ENCODE peak calls at places on chromosomes 11 and 22, in four cellular contexts. S is HuH-7, H is glutamatergic neuron, T is ovary. Q is an unnamed sample.

GRCh38 chr11:105878510-105878909 is 143.5 kb downstream of the MSANTD4 start:
- DNase-seq in S (peak), H (no peak), T (no peak), Q (no peak)

GRCh38 chr22:36585841-36586240 is 56.9 kb upstream of the EIF3D start:
- DNase-seq in S (no peak), H (peak), T (no peak), Q (no peak)

GRCh38 chr11:128302425-128303186 is 284.8 kb downstream of the ETS1 start:
- DNase-seq in S (no peak), H (no peak), T (no peak), Q (no peak)

GRCh38 chr22:47965066-47965465 is 1202.6 kb downstream of the TBC1D22A start:
- DNase-seq in S (no peak), H (no peak), T (no peak), Q (no peak)

GRCh38 chr22:49975543-49976389 is 15.2 kb downstream of the PIM3 start:
- DNase-seq in S (no peak), H (peak), T (no peak), Q (peak)

GRCh38 chr11:46361283-46362145 is 14.3 kb downstream of the DGKZ start:
- DNase-seq in S (no peak), H (peak), T (no peak), Q (peak)

GRCh38 chr11:1131033-1131911 is 26.5 kb upstream of the MUC5AC start:
- DNase-seq in S (no peak), H (no peak), T (peak), Q (no peak)

GRCh38 chr11:130095326-130095725 is 25.6 kb downstream of the APLP2 start:
- DNase-seq in S (no peak), H (no peak), T (no peak), Q (no peak)

GRCh38 chr11:63567044-63567840 is 4.1 kb upstream of the PLAAT2 start:
- DNase-seq in S (peak), H (no peak), T (no peak), Q (no peak)

GRCh38 chr22:38316340-38317236 is 645 bp downstream of the CSNK1E start:
- DNase-seq in S (peak), H (peak), T (peak), Q (peak)

GRCh38 chr22:36351921-36352774 is 35.6 kb downstream of the MYH9 start:
- DNase-seq in S (no peak), H (no peak), T (no peak), Q (no peak)

GRCh38 chr11:69277074-69277809 is 16.7 kb upstream of the MYEOV start:
- DNase-seq in S (no peak), H (no peak), T (no peak), Q (peak)

GRCh38 chr11:75096456-75097172 is at the start of gene OR2AT4:
- DNase-seq in S (no peak), H (no peak), T (no peak), Q (no peak)

GRCh38 chr11:87430821-87431220 is 393.1 kb downstream of the TMEM135 start:
- DNase-seq in S (no peak), H (no peak), T (no peak), Q (no peak)

GRCh38 chr22:41330169-41330568 is 28.8 kb downstream of the ZC3H7B start:
- DNase-seq in S (no peak), H (no peak), T (no peak), Q (no peak)

GRCh38 chr11:71244116-71244815 is 8.1 kb downstream of the SHANK2 start:
- DNase-seq in S (no peak), H (no peak), T (no peak), Q (peak)

GRCh38 chr11:134152692-134153091 is 71.1 kb downstream of the NCAPD3 start:
- DNase-seq in S (no peak), H (no peak), T (peak), Q (no peak)

GRCh38 chr11:119505861-119506260 is 82.9 kb upstream of the THY1 start:
- DNase-seq in S (no peak), H (no peak), T (peak), Q (no peak)

GRCh38 chr22:42752230-42752746 is 31.6 kb upstream of the A4GALT start:
- DNase-seq in S (no peak), H (peak), T (no peak), Q (no peak)

GRCh38 chr11:29161216-29161615 is 855.6 kb downstream of the KCNA4 start:
- DNase-seq in S (no peak), H (no peak), T (no peak), Q (no peak)

GRCh38 chr11:34351687-34352469 is 5.9 kb downstream of the ABTB2 start:
- DNase-seq in S (no peak), H (no peak), T (no peak), Q (no peak)

GRCh38 chr11:26285593-26285992 is 46.3 kb upstream of the ANO3 start:
- DNase-seq in S (no peak), H (no peak), T (no peak), Q (no peak)

GRCh38 chr11:2581931-2582435 is 117.8 kb downstream of the KCNQ1OT1 start:
- DNase-seq in S (no peak), H (peak), T (peak), Q (peak)

GRCh38 chr11:122979103-122979814 is 2.4 kb downstream of the BSX start:
- DNase-seq in S (no peak), H (peak), T (no peak), Q (no peak)

GRCh38 chr11:58949184-58949583 is 9.9 kb downstream of the GLYATL1 start:
- DNase-seq in S (no peak), H (no peak), T (no peak), Q (no peak)

GRCh38 chr11:71499546-71499945 is 27.5 kb upstream of the KRTAP5-7 start:
- DNase-seq in S (no peak), H (no peak), T (no peak), Q (no peak)

GRCh38 chr11:118643142-118643994 is 36.0 kb downstream of the PHLDB1 start:
- DNase-seq in S (no peak), H (no peak), T (no peak), Q (no peak)

GRCh38 chr11:46248270-46249102 is 29.0 kb upstream of the CREB3L1 start:
- DNase-seq in S (no peak), H (no peak), T (no peak), Q (no peak)

GRCh38 chr11:110755961-110756360 is 43.7 kb upstream of the ARHGAP20 start:
- DNase-seq in S (no peak), H (no peak), T (no peak), Q (no peak)

GRCh38 chr11:102154806-102155205 is 44.6 kb downstream of the YAP1 start:
- DNase-seq in S (no peak), H (no peak), T (no peak), Q (no peak)

Q was measured in upper lobe of right lung.